ENCODE peak calls at places on chromosomes 16 and 17, in four cellular contexts. One of them, this sample, is unnamed. For H3K27me3 and H3K36me3, the result is how much of the 10 kb centered on the place peaks cover.

GRCh38 chr16:81136331-81137011 is 40.3 kb upstream of the GCSH start:
- DNase-seq in keratinocyte: no peak
- DNase-seq in heart right ventricle: no peak
- DNase-seq in lung: no peak
- DNase-seq in this sample: no peak

GRCh38 chr16:53768593-53768992 is 64.6 kb downstream of the FTO start:
- DNase-seq in lung: peak
- DNase-seq in heart right ventricle: no peak
- DNase-seq in keratinocyte: no peak
- DNase-seq in this sample: no peak

GRCh38 chr16:89827383-89828198 is 684 bp upstream of the SPIRE2 start:
- DNase-seq in heart right ventricle: peak
- DNase-seq in keratinocyte: no peak
- DNase-seq in lung: peak
- DNase-seq in this sample: no peak

GRCh38 chr17:31130286-31131224 is 35.8 kb downstream of the NF1 start:
- DNase-seq in lung: no peak
- DNase-seq in heart right ventricle: peak
- DNase-seq in keratinocyte: no peak
- DNase-seq in this sample: no peak

GRCh38 chr16:87926246-87927194 is 9.8 kb downstream of the CA5A start:
- DNase-seq in lung: no peak
- DNase-seq in keratinocyte: no peak
- DNase-seq in heart right ventricle: no peak
- DNase-seq in this sample: no peak

GRCh38 chr17:46208997-46209396 is 15.8 kb upstream of the KANSL1 start:
- DNase-seq in heart right ventricle: no peak
- DNase-seq in lung: no peak
- DNase-seq in keratinocyte: no peak
- DNase-seq in this sample: no peak

GRCh38 chr17:32813021-32813420 is 63.9 kb downstream of the MYO1D start:
- DNase-seq in keratinocyte: no peak
- DNase-seq in lung: no peak
- DNase-seq in heart right ventricle: no peak
- DNase-seq in this sample: no peak

GRCh38 chr17:73520369-73520761 is 123.9 kb downstream of the SDK2 start:
- DNase-seq in lung: no peak
- DNase-seq in keratinocyte: no peak
- DNase-seq in heart right ventricle: no peak
- DNase-seq in this sample: no peak

GRCh38 chr17:56834380-56835258 is 668 bp downstream of the DGKE start:
- DNase-seq in heart right ventricle: peak
- DNase-seq in lung: no peak
- DNase-seq in keratinocyte: no peak
- DNase-seq in this sample: peak

GRCh38 chr17:81349397-81350319 is 45.6 kb upstream of the BAHCC1 start:
- DNase-seq in heart right ventricle: no peak
- DNase-seq in lung: no peak
- DNase-seq in keratinocyte: no peak
- DNase-seq in this sample: no peak

GRCh38 chr17:68627956-68628355 is 26.8 kb upstream of the FAM20A start:
- DNase-seq in heart right ventricle: no peak
- DNase-seq in keratinocyte: no peak
- DNase-seq in lung: no peak
- DNase-seq in this sample: peak

GRCh38 chr17:46841561-46842379 is 9.6 kb upstream of the WNT9B start:
- DNase-seq in keratinocyte: no peak
- DNase-seq in lung: no peak
- DNase-seq in heart right ventricle: no peak
- DNase-seq in this sample: no peak

GRCh38 chr17:7440823-7441174 is 1.5 kb downstream of the FGF11 start:
- DNase-seq in keratinocyte: no peak
- DNase-seq in lung: no peak
- DNase-seq in heart right ventricle: peak
- DNase-seq in this sample: peak

GRCh38 chr16:15502041-15502725 is 67.8 kb downstream of the BMERB1 start:
- DNase-seq in keratinocyte: peak
- DNase-seq in heart right ventricle: no peak
- DNase-seq in lung: no peak
- DNase-seq in this sample: no peak

GRCh38 chr16:11799509-11800384 is 2.7 kb upstream of the ZC3H7A start:
- DNase-seq in heart right ventricle: no peak
- DNase-seq in keratinocyte: no peak
- DNase-seq in lung: no peak
- DNase-seq in this sample: no peak

GRCh38 chr16:77531741-77532140 is 96.9 kb upstream of the ADAMTS18 start:
- DNase-seq in lung: no peak
- DNase-seq in heart right ventricle: no peak
- DNase-seq in keratinocyte: no peak
- DNase-seq in this sample: no peak

GRCh38 chr17:67639555-67639954 is 78.2 kb upstream of the NOL11 start:
- DNase-seq in heart right ventricle: no peak
- DNase-seq in keratinocyte: no peak
- DNase-seq in lung: no peak
- DNase-seq in this sample: no peak

GRCh38 chr16:2705351-2705750 is 14.7 kb downstream of the PRSS27 start:
- DNase-seq in heart right ventricle: no peak
- DNase-seq in lung: no peak
- DNase-seq in keratinocyte: no peak
- DNase-seq in this sample: no peak

GRCh38 chr17:1783834-1784611 is 22.2 kb downstream of the SERPINF1 start:
- DNase-seq in heart right ventricle: peak
- DNase-seq in keratinocyte: no peak
- DNase-seq in lung: peak
- DNase-seq in this sample: peak

GRCh38 chr16:53680756-53681155 is 22.9 kb downstream of the RPGRIP1L start:
- DNase-seq in lung: no peak
- DNase-seq in heart right ventricle: no peak
- DNase-seq in keratinocyte: no peak
- DNase-seq in this sample: no peak

GRCh38 chr17:74960739-74961342 is 11.7 kb downstream of the HID1 start:
- DNase-seq in lung: peak
- DNase-seq in keratinocyte: peak
- DNase-seq in heart right ventricle: no peak
- DNase-seq in this sample: no peak

GRCh38 chr17:36936455-36936934 is 780 bp upstream of the LHX1 start:
- DNase-seq in heart right ventricle: no peak
- DNase-seq in lung: no peak
- DNase-seq in keratinocyte: no peak
- DNase-seq in this sample: no peak

GRCh38 chr17:7173687-7174602 is 5.2 kb downstream of the ASGR1 start:
- DNase-seq in heart right ventricle: peak
- DNase-seq in keratinocyte: no peak
- DNase-seq in lung: peak
- DNase-seq in this sample: peak

GRCh38 chr16:26765087-26765486 is 301.6 kb upstream of the C16orf82 start:
- DNase-seq in heart right ventricle: no peak
- DNase-seq in lung: no peak
- DNase-seq in keratinocyte: no peak
- DNase-seq in this sample: no peak

GRCh38 chr17:59093702-59094231 is 12.9 kb downstream of the TRIM37 start:
- DNase-seq in keratinocyte: peak
- DNase-seq in heart right ventricle: peak
- DNase-seq in lung: peak
- DNase-seq in this sample: peak

GRCh38 chr16:89360760-89361435 is 129.5 kb downstream of the ANKRD11 start:
- DNase-seq in lung: no peak
- DNase-seq in keratinocyte: no peak
- DNase-seq in heart right ventricle: no peak
- DNase-seq in this sample: no peak

GRCh38 chr17:8332688-8333087 is 7.0 kb upstream of the ODF4 start:
- DNase-seq in lung: no peak
- DNase-seq in keratinocyte: no peak
- DNase-seq in heart right ventricle: peak
- DNase-seq in this sample: no peak

GRCh38 chr17:68532826-68533225 is 20.6 kb downstream of the PRKAR1A start:
- DNase-seq in lung: no peak
- DNase-seq in keratinocyte: no peak
- DNase-seq in heart right ventricle: no peak
- DNase-seq in this sample: no peak

GRCh38 chr16:50581830-50582229 is 33.6 kb downstream of the NKD1 start:
- DNase-seq in heart right ventricle: no peak
- DNase-seq in keratinocyte: no peak
- DNase-seq in lung: no peak
- DNase-seq in this sample: no peak

GRCh38 chr16:48003226-48003907 is 152.4 kb downstream of the ABCC12 start:
- DNase-seq in lung: no peak
- DNase-seq in keratinocyte: peak
- DNase-seq in heart right ventricle: no peak
- DNase-seq in this sample: no peak

GRCh38 chr16:67399218-67399733 is 6.0 kb upstream of the TPPP3 start:
- DNase-seq in keratinocyte: no peak
- DNase-seq in heart right ventricle: no peak
- DNase-seq in lung: no peak
- DNase-seq in this sample: no peak

GRCh38 chr17:9645858-9646555 is 690 bp downstream of the USP43 start:
- DNase-seq in keratinocyte: no peak
- DNase-seq in lung: peak
- DNase-seq in heart right ventricle: peak
- DNase-seq in this sample: no peak

GRCh38 chr16:31404353-31405064 is 11.4 kb downstream of the ITGAD start:
- DNase-seq in lung: no peak
- DNase-seq in heart right ventricle: no peak
- DNase-seq in keratinocyte: no peak
- DNase-seq in this sample: no peak

GRCh38 chr16:57610611-57611010 is 17.8 kb upstream of the ADGRG1 start:
- DNase-seq in heart right ventricle: no peak
- DNase-seq in lung: no peak
- DNase-seq in keratinocyte: no peak
- DNase-seq in this sample: no peak

GRCh38 chr16:57607676-57608461 is 20.6 kb upstream of the ADGRG1 start:
- DNase-seq in keratinocyte: no peak
- DNase-seq in heart right ventricle: no peak
- DNase-seq in lung: no peak
- DNase-seq in this sample: no peak

GRCh38 chr16:57611184-57611583 is 17.2 kb upstream of the ADGRG1 start:
- DNase-seq in keratinocyte: no peak
- DNase-seq in lung: no peak
- DNase-seq in heart right ventricle: no peak
- DNase-seq in this sample: no peak

GRCh38 chr16:57608462-57609113 is 19.8 kb upstream of the ADGRG1 start:
- DNase-seq in heart right ventricle: no peak
- DNase-seq in lung: no peak
- DNase-seq in keratinocyte: no peak
- DNase-seq in this sample: no peak

DNA sequence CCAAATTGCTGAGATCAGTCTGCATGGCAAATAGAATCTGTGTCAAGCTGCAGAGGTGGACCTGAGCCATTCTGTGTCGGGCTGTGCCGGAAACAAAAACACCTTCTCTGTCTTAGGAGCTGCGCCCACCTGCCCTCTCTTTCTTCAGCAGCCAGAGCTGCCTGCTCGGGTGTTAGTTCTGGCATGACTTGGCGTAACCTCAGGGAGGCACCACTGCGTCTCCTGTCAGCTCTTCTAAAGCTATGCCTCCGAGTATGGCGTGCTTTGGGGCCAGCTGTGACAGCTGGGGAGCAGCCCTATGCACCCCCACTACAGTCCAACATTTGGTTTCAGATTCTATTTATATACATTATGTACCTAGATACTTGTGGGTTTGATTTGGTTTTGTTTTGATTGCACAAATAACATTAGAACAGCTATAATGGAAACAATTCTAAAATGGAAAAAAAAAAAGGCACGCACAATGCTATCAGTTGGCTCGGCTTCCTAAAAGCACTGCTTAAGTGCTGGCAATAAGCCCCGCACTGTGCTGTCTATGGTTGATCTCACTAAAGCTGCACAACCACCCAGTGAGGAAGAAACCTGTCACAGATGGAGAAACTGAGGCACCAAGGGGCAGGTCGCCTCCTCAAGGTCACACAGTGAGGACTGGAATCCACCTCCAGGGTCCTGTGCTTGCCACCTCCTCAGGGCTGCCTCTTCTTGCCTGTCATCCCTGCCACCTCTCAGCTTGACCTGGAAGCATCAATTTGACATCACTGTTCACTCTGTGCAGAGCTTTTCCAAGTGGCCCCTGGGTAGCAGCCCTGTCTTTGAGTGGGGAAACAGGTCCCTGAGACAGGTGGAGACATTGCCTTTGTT is 18.7 kb upstream of the ADGRG1 start:
- DNase-seq in heart right ventricle: peak
- DNase-seq in lung: no peak
- DNase-seq in keratinocyte: no peak
- DNase-seq in this sample: no peak
- TF ChIP-seq CTCF in heart right ventricle: peak
- TF ChIP-seq CTCF in lung: no peak
- TF ChIP-seq CTCF in keratinocyte: peak
- TF ChIP-seq CTCF in this sample: no peak

GRCh38 chr16:28292731-28293588 is 635 bp downstream of the SBK1 start:
- DNase-seq in heart right ventricle: no peak
- DNase-seq in keratinocyte: no peak
- DNase-seq in lung: no peak
- DNase-seq in this sample: no peak
- H3K27me3 ChIP-seq in heart right ventricle: under half
- H3K27me3 ChIP-seq in keratinocyte: under half
- H3K27me3 ChIP-seq in lung: under half
- H3K27me3 ChIP-seq in this sample: under half

DNA sequence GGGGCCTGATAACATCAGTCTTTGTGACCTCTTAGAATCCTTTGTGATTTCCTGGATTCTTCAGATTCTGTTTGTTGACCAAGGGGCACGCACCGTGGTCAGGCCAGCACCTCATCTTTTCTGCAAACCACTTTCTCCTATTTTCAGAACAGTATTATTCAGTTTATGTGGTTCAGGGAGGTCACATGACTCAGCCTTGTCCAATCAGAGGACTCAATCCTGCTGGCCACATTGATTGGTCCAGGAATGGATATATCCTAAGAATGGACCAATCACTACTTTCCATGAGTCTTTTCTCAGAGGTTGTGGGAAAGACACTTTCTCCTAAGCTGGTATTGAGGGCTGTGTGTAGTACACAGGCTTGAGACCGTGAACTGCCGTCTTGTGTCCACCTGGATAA is 123.1 kb upstream of the EEF2KMT start:
- DNase-seq in lung: no peak
- DNase-seq in keratinocyte: no peak
- DNase-seq in heart right ventricle: no peak
- DNase-seq in this sample: no peak
- H3K36me3 ChIP-seq in lung: under half
- H3K36me3 ChIP-seq in keratinocyte: under half
- H3K36me3 ChIP-seq in heart right ventricle: under half
- H3K36me3 ChIP-seq in this sample: under half

GRCh38 chr17:18142417-18142816 is 33.9 kb downstream of the MYO15A start:
- DNase-seq in lung: no peak
- DNase-seq in keratinocyte: no peak
- DNase-seq in heart right ventricle: no peak
- DNase-seq in this sample: no peak

GRCh38 chr17:18139498-18139897 is 30.9 kb downstream of the MYO15A start:
- DNase-seq in heart right ventricle: no peak
- DNase-seq in lung: no peak
- DNase-seq in keratinocyte: no peak
- DNase-seq in this sample: no peak

GRCh38 chr17:18139949-18140348 is 31.4 kb downstream of the MYO15A start:
- DNase-seq in keratinocyte: no peak
- DNase-seq in heart right ventricle: no peak
- DNase-seq in lung: no peak
- DNase-seq in this sample: no peak

GRCh38 chr17:18140648-18141047 is 32.1 kb downstream of the MYO15A start:
- DNase-seq in lung: no peak
- DNase-seq in keratinocyte: no peak
- DNase-seq in heart right ventricle: no peak
- DNase-seq in this sample: no peak

GRCh38 chr17:18141210-18141803 is 32.8 kb downstream of the MYO15A start:
- DNase-seq in heart right ventricle: peak
- DNase-seq in keratinocyte: no peak
- DNase-seq in lung: no peak
- DNase-seq in this sample: no peak
- TF ChIP-seq CTCF in heart right ventricle: peak
- TF ChIP-seq CTCF in keratinocyte: peak
- TF ChIP-seq CTCF in lung: peak
- TF ChIP-seq CTCF in this sample: peak